ENCODE peak calls at places on chromosomes 7 and 10, in five cellular contexts. Z, B, W, G and J are unnamed samples.

GRCh38 chr7:351256-351655 is 61.3 kb downstream of the FOXL3 start:
- DNase-seq in Z (no peak), B (no peak), W (no peak), G (no peak), J (no peak)

GRCh38 chr7:45656431-45656830 is 82.3 kb downstream of the ADCY1 start:
- DNase-seq in Z (no peak), B (no peak), W (no peak), G (no peak), J (no peak)

GRCh38 chr10:133260895-133261725 is 15.6 kb downstream of the ADAM8 start:
- DNase-seq in Z (peak), B (no peak), W (no peak), G (no peak), J (no peak)

GRCh38 chr7:27174077-27175004 is at the start of gene HOXA10:
- DNase-seq in Z (peak), B (no peak), W (no peak), G (peak), J (no peak)

GRCh38 chr7:24741691-24742639 is 15.3 kb downstream of the GSDME start:
- DNase-seq in Z (no peak), B (peak), W (no peak), G (peak), J (no peak)

GRCh38 chr7:149104749-149105148 is 14.2 kb upstream of the ZNF786 start:
- DNase-seq in Z (no peak), B (no peak), W (no peak), G (no peak), J (no peak)

GRCh38 chr10:44752451-44753441 is 158.4 kb upstream of the TMEM72 start:
- DNase-seq in Z (no peak), B (peak), W (no peak), G (no peak), J (peak)

GRCh38 chr10:63713191-63714144 is 192.3 kb downstream of the REEP3 start:
- DNase-seq in Z (no peak), B (no peak), W (no peak), G (no peak), J (no peak)

GRCh38 chr7:126668367-126668752 is 584.4 kb downstream of the GRM8 start:
- DNase-seq in Z (no peak), B (no peak), W (no peak), G (no peak), J (no peak)

GRCh38 chr7:19215421-19215820 is 70.2 kb upstream of the FERD3L start:
- DNase-seq in Z (no peak), B (peak), W (no peak), G (no peak), J (peak)

GRCh38 chr10:130787252-130787651 is 524.3 kb downstream of the TCERG1L start:
- DNase-seq in Z (no peak), B (no peak), W (no peak), G (no peak), J (no peak)

GRCh38 chr10:47165168-47165710 is 134.8 kb upstream of the GDF10 start:
- DNase-seq in Z (no peak), B (no peak), W (no peak), G (no peak), J (no peak)

GRCh38 chr10:35304649-35305048 is 31.7 kb upstream of the CCNY start:
- DNase-seq in Z (no peak), B (no peak), W (no peak), G (no peak), J (no peak)

GRCh38 chr10:122248356-122249302 is 22.5 kb upstream of the BTBD16 start:
- DNase-seq in Z (no peak), B (no peak), W (no peak), G (no peak), J (no peak)

GRCh38 chr10:13939391-13939790 is 352.6 kb downstream of the PRPF18 start:
- DNase-seq in Z (no peak), B (no peak), W (no peak), G (no peak), J (no peak)

GRCh38 chr10:96238889-96239624 is 32.3 kb downstream of the BLNK start:
- DNase-seq in Z (no peak), B (no peak), W (no peak), G (no peak), J (no peak)

GRCh38 chr7:139946539-139946938 is 116.2 kb downstream of the PARP12 start:
- DNase-seq in Z (no peak), B (no peak), W (no peak), G (no peak), J (no peak)

GRCh38 chr7:506921-507622 is 12.6 kb downstream of the PDGFA start:
- DNase-seq in Z (no peak), B (no peak), W (no peak), G (peak), J (no peak)

GRCh38 chr7:4461511-4461910 is 220.6 kb upstream of the FOXK1 start:
- DNase-seq in Z (no peak), B (no peak), W (no peak), G (no peak), J (no peak)

GRCh38 chr10:74056081-74056818 is 58.3 kb downstream of the VCL start:
- DNase-seq in Z (no peak), B (peak), W (no peak), G (no peak), J (no peak)

GRCh38 chr10:63197304-63198092 is 64.4 kb downstream of the NRBF2 start:
- DNase-seq in Z (no peak), B (peak), W (no peak), G (no peak), J (peak)

GRCh38 chr7:66205736-66206080 is 574 bp downstream of the TPST1 start:
- DNase-seq in Z (no peak), B (no peak), W (no peak), G (no peak), J (no peak)

GRCh38 chr10:117256910-117257309 is 16.0 kb downstream of the SLC18A2 start:
- DNase-seq in Z (no peak), B (no peak), W (no peak), G (no peak), J (no peak)

GRCh38 chr10:80909254-80909653 is 371.6 kb downstream of the SH2D4B start:
- DNase-seq in Z (no peak), B (no peak), W (no peak), G (no peak), J (no peak)

GRCh38 chr7:36308031-36308430 is 81.6 kb upstream of the ANLN start:
- DNase-seq in Z (no peak), B (no peak), W (no peak), G (no peak), J (no peak)

GRCh38 chr10:20743935-20744334 is 153.2 kb downstream of the NEBL start:
- DNase-seq in Z (no peak), B (no peak), W (no peak), G (no peak), J (no peak)

GRCh38 chr10:96814264-96814663 is 17.8 kb upstream of the LCOR start:
- DNase-seq in Z (no peak), B (no peak), W (no peak), G (no peak), J (no peak)

GRCh38 chr10:49444349-49444748 is 48.5 kb upstream of the DRGX start:
- DNase-seq in Z (no peak), B (no peak), W (no peak), G (no peak), J (no peak)

GRCh38 chr7:14505906-14506305 is 396.6 kb downstream of the DGKB start:
- DNase-seq in Z (no peak), B (no peak), W (no peak), G (no peak), J (no peak)
- H3K4me3 ChIP-seq in Z (no peak), B (no peak), W (no peak), G (no peak), J (no peak)

DNA sequence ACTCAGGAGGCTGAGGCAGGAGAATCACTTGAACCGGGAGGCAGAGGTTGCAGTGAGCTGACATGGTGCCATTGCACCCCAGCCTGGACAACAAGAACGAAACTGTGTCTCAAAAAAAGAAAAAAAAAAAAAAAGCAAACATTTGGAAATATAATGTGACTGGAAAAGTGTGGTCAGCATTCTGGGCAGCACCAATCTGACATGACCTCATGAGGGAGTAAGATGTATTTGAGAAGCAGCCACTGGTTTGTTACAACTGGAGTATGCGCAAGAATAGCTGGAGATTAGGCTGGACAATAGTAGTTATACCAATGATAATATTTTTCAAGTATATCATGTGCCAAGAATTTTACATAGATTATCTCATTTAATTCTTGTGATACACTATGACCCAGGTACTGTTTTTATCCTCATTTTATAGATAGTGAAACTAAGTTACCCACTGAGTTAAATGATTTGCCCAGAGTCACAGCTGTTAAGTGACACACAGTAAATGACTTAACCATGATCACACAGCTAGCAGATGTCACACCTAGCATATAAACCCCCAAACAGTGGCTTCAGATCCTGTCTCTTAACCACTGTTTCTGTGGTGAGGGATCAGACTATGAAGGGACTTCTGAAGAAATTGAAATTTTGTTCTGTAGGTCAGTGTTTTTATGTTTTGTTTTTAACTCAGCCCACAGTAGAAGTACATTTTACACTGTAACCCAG is 11.1 kb downstream of the MCU start:
- DNase-seq in Z (no peak), B (no peak), W (no peak), G (no peak), J (no peak)
- TF ChIP-seq CTCF in Z (no peak), B (peak), W (peak), G (no peak), J (no peak)

GRCh38 chr7:91266931-91267557 is 2.8 kb downstream of the FZD1 start:
- DNase-seq in Z (no peak), B (no peak), W (no peak), G (no peak), J (no peak)
- H3K4me3 ChIP-seq in Z (peak), B (peak), W (peak), G (peak), J (peak)

GRCh38 chr10:61901829-61902447 is 439 bp downstream of the ARID5B start:
- DNase-seq in Z (no peak), B (no peak), W (no peak), G (no peak), J (no peak)
- TF ChIP-seq CTCF in Z (no peak), B (no peak), W (no peak), G (no peak), J (no peak)